ENCODE peak calls at places on chromosomes 4 and X, in ten cellular contexts. U, V, T, G, K, M, O, J, Q and W are unnamed samples. For H3K36me3, the result is how much of the 10 kb centered on the place peaks cover.

GRCh38 chr4:5780831-5781480 is 70.0 kb downstream of the EVC start:
- DNase-seq in U (no peak), V (peak), T (no peak), G (peak), K (peak), M (peak), O (no peak), J (no peak), Q (no peak), W (no peak)

GRCh38 chrX:72100051-72100755 is 31.5 kb downstream of the RTL5 start:
- DNase-seq in U (no peak), V (no peak), T (no peak), G (no peak), K (no peak), M (no peak), O (no peak), J (no peak), Q (no peak), W (no peak)

GRCh38 chr4:11954093-11954492 is 525.4 kb upstream of the HS3ST1 start:
- DNase-seq in U (no peak), V (no peak), T (no peak), G (peak), K (no peak), M (no peak), O (no peak), J (peak), Q (no peak), W (peak)

GRCh38 chrX:139008185-139008584 is 296.7 kb upstream of the FGF13 start:
- DNase-seq in U (no peak), V (no peak), T (no peak), G (no peak), K (no peak), M (no peak), O (no peak), J (no peak), Q (no peak), W (no peak)

GRCh38 chr4:37976513-37976912 is 16.3 kb downstream of the PTTG2 start:
- DNase-seq in U (no peak), V (no peak), T (no peak), G (peak), K (no peak), M (no peak), O (no peak), J (peak), Q (no peak), W (no peak)

GRCh38 chrX:47380268-47380667 is 9.9 kb downstream of the ZNF157 start:
- DNase-seq in U (peak), V (no peak), T (peak), G (no peak), K (no peak), M (no peak), O (peak), J (no peak), Q (no peak), W (no peak)

GRCh38 chr4:1572521-1572920 is 111.6 kb downstream of the FAM53A start:
- DNase-seq in U (no peak), V (no peak), T (peak), G (no peak), K (no peak), M (no peak), O (no peak), J (no peak), Q (no peak), W (no peak)

GRCh38 chr4:175947117-175947722 is 118.4 kb upstream of the WDR17 start:
- DNase-seq in U (no peak), V (no peak), T (no peak), G (peak), K (peak), M (peak), O (no peak), J (peak), Q (no peak), W (peak)

GRCh38 chr4:38385286-38386010 is 278.6 kb upstream of the KLF3 start:
- DNase-seq in U (no peak), V (no peak), T (no peak), G (peak), K (no peak), M (no peak), O (no peak), J (no peak), Q (no peak), W (no peak)

GRCh38 chrX:34880656-34881055 is 61.9 kb upstream of the FAM47B start:
- DNase-seq in U (no peak), V (no peak), T (no peak), G (no peak), K (peak), M (peak), O (no peak), J (peak), Q (no peak), W (peak)

GRCh38 chrX:151985955-151986354 is 11.5 kb upstream of the GABRE start:
- DNase-seq in U (no peak), V (peak), T (no peak), G (peak), K (peak), M (peak), O (no peak), J (peak), Q (no peak), W (peak)

GRCh38 chr4:94406668-94407437 is 44.9 kb upstream of the PDLIM5 start:
- DNase-seq in U (peak), V (peak), T (peak), G (peak), K (peak), M (peak), O (peak), J (peak), Q (no peak), W (peak)

GRCh38 chrX:42746606-42747005 is 31.4 kb downstream of the PPP1R2C start:
- DNase-seq in U (no peak), V (no peak), T (no peak), G (peak), K (peak), M (peak), O (no peak), J (peak), Q (no peak), W (peak)

GRCh38 chr4:108360857-108361820 is 192.4 kb upstream of the LEF1 start:
- DNase-seq in U (no peak), V (no peak), T (no peak), G (peak), K (peak), M (peak), O (no peak), J (peak), Q (no peak), W (peak)

GRCh38 chrX:75181721-75182120 is 25.6 kb upstream of the ABCB7 start:
- DNase-seq in U (no peak), V (no peak), T (no peak), G (no peak), K (peak), M (peak), O (no peak), J (no peak), Q (no peak), W (no peak)

GRCh38 chr4:102338405-102338804 is 6.9 kb downstream of the SLC39A8 start:
- DNase-seq in U (no peak), V (no peak), T (no peak), G (no peak), K (peak), M (no peak), O (no peak), J (no peak), Q (no peak), W (no peak)

GRCh38 chr4:113146876-113147358 is 97.5 kb downstream of the ANK2 start:
- DNase-seq in U (no peak), V (no peak), T (no peak), G (peak), K (no peak), M (no peak), O (no peak), J (peak), Q (no peak), W (peak)

GRCh38 chr4:103567591-103567990 is 152.2 kb downstream of the TACR3 start:
- DNase-seq in U (no peak), V (no peak), T (no peak), G (peak), K (no peak), M (no peak), O (no peak), J (no peak), Q (no peak), W (peak)

GRCh38 chr4:92305878-92306520 is 2.2 kb downstream of the GRID2 start:
- DNase-seq in U (no peak), V (no peak), T (no peak), G (peak), K (no peak), M (no peak), O (no peak), J (no peak), Q (no peak), W (no peak)

GRCh38 chr4:15303052-15303641 is 124.7 kb upstream of the C1QTNF7 start:
- DNase-seq in U (no peak), V (no peak), T (no peak), G (peak), K (peak), M (peak), O (no peak), J (peak), Q (no peak), W (no peak)

GRCh38 chrX:115966920-115967319 is 203.6 kb upstream of the AGTR2 start:
- DNase-seq in U (no peak), V (no peak), T (no peak), G (no peak), K (no peak), M (no peak), O (no peak), J (no peak), Q (no peak), W (peak)

GRCh38 chrX:108396986-108397385 is 41.2 kb downstream of the COL4A6 start:
- DNase-seq in U (no peak), V (no peak), T (no peak), G (no peak), K (no peak), M (no peak), O (no peak), J (no peak), Q (no peak), W (no peak)

GRCh38 chr4:3489451-3489962 is 26.4 kb downstream of the DOK7 start:
- DNase-seq in U (no peak), V (no peak), T (no peak), G (no peak), K (no peak), M (no peak), O (no peak), J (no peak), Q (no peak), W (no peak)

GRCh38 chr4:13647012-13647411 is 19.5 kb upstream of the BOD1L1 start:
- DNase-seq in U (no peak), V (no peak), T (no peak), G (no peak), K (no peak), M (no peak), O (no peak), J (no peak), Q (no peak), W (no peak)

GRCh38 chr4:110485452-110485851 is 9.5 kb downstream of the ENPEP start:
- DNase-seq in U (no peak), V (no peak), T (no peak), G (no peak), K (no peak), M (no peak), O (no peak), J (no peak), Q (no peak), W (no peak)

GRCh38 chr4:176195184-176195978 is at the start of gene SPATA4:
- DNase-seq in U (peak), V (peak), T (peak), G (peak), K (peak), M (peak), O (peak), J (peak), Q (peak), W (peak)

GRCh38 chr4:147550626-147551250 is 66.5 kb upstream of the TMEM184C start:
- DNase-seq in U (no peak), V (peak), T (peak), G (no peak), K (peak), M (peak), O (no peak), J (peak), Q (peak), W (peak)

GRCh38 chrX:136457303-136457917 is 30.3 kb upstream of the BRS3 start:
- DNase-seq in U (no peak), V (no peak), T (no peak), G (no peak), K (no peak), M (no peak), O (no peak), J (no peak), Q (no peak), W (no peak)

GRCh38 chr4:88247148-88247547 is 37.2 kb downstream of the PPM1K start:
- DNase-seq in U (no peak), V (no peak), T (no peak), G (no peak), K (no peak), M (no peak), O (no peak), J (no peak), Q (no peak), W (no peak)

GRCh38 chr4:169723207-169723606 is 34.5 kb downstream of the HPF1 start:
- DNase-seq in U (no peak), V (no peak), T (no peak), G (peak), K (peak), M (no peak), O (no peak), J (peak), Q (no peak), W (peak)

GRCh38 chr4:102612824-102613366 is 111.7 kb downstream of the NFKB1 start:
- DNase-seq in U (peak), V (no peak), T (no peak), G (no peak), K (no peak), M (no peak), O (no peak), J (no peak), Q (no peak), W (no peak)

GRCh38 chr4:82948647-82949204 is 48.2 kb downstream of the THAP9 start:
- DNase-seq in U (no peak), V (no peak), T (no peak), G (no peak), K (peak), M (peak), O (no peak), J (peak), Q (no peak), W (peak)

GRCh38 chrX:23844502-23845138 is 61.6 kb downstream of the SAT1 start:
- DNase-seq in U (no peak), V (no peak), T (no peak), G (peak), K (peak), M (peak), O (no peak), J (peak), Q (no peak), W (peak)

GRCh38 chr4:152572417-152573086 is 36.7 kb upstream of the FBXW7 start:
- DNase-seq in U (no peak), V (no peak), T (no peak), G (peak), K (peak), M (peak), O (no peak), J (peak), Q (no peak), W (no peak)

GRCh38 chrX:153727108-153727931 is 2.7 kb downstream of the ABCD1 start:
- DNase-seq in U (no peak), V (peak), T (peak), G (no peak), K (no peak), M (no peak), O (no peak), J (peak), Q (no peak), W (no peak)

GRCh38 chr4:67204441-67204840 is 340.9 kb downstream of the CENPC start:
- DNase-seq in U (no peak), V (no peak), T (no peak), G (no peak), K (no peak), M (no peak), O (no peak), J (no peak), Q (no peak), W (no peak)

GRCh38 chrX:150680974-150681373 is 12.2 kb upstream of the MTMR1 start:
- DNase-seq in U (no peak), V (no peak), T (no peak), G (peak), K (no peak), M (peak), O (no peak), J (peak), Q (no peak), W (peak)

GRCh38 chr4:157012781-157013180 is 41.2 kb upstream of the PDGFC start:
- DNase-seq in U (no peak), V (no peak), T (no peak), G (peak), K (peak), M (peak), O (no peak), J (no peak), Q (no peak), W (no peak)

GRCh38 chr4:84733343-84734033 is 150.6 kb downstream of the CDS1 start:
- DNase-seq in U (no peak), V (no peak), T (no peak), G (no peak), K (no peak), M (no peak), O (no peak), J (no peak), Q (no peak), W (no peak)

GRCh38 chr4:84740071-84740470 is 157.1 kb downstream of the CDS1 start:
- DNase-seq in U (no peak), V (no peak), T (no peak), G (no peak), K (no peak), M (no peak), O (no peak), J (no peak), Q (no peak), W (no peak)

GRCh38 chr4:84734037-84734436 is 151.1 kb downstream of the CDS1 start:
- DNase-seq in U (no peak), V (no peak), T (no peak), G (no peak), K (no peak), M (no peak), O (no peak), J (no peak), Q (no peak), W (no peak)

GRCh38 chr4:84737656-84738055 is 154.7 kb downstream of the CDS1 start:
- DNase-seq in U (no peak), V (no peak), T (no peak), G (no peak), K (no peak), M (no peak), O (no peak), J (no peak), Q (no peak), W (peak)

GRCh38 chr4:84738622-84739021 is 155.7 kb downstream of the CDS1 start:
- DNase-seq in U (no peak), V (no peak), T (no peak), G (no peak), K (no peak), M (no peak), O (no peak), J (no peak), Q (no peak), W (no peak)
- H3K36me3 ChIP-seq in U (under half), V (half or more), T (under half), G (under half), K (under half), M (under half), O (under half), J (under half), Q (half or more), W (under half)

DNA sequence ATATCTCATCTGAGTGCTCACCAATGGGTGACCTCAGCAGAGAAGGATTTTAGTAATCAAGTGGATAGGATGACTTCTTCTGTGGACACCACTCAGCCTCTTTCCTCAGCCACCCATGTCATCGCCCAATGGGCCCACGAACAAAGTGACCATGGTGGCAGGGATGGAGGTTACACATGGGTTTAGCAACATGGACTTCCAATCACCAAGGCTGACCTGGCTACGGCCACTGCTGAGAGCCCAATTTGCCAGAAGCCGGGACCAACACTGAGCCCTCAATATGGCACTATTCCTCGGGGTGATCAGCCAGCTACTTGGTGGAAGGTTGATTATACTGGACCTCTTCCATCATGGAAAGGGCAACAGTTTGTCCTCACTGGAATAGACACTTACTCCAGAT is 97.4 kb downstream of the LCORL start:
- DNase-seq in U (no peak), V (no peak), T (no peak), G (no peak), K (no peak), M (no peak), O (no peak), J (no peak), Q (no peak), W (no peak)
- H3K36me3 ChIP-seq in U (under half), V (under half), T (under half), G (under half), K (under half), M (under half), O (under half), J (under half), Q (under half), W (under half)

GRCh38 chr4:138935-139334 is 14.6 kb downstream of the ZNF718 start:
- DNase-seq in U (no peak), V (no peak), T (no peak), G (no peak), K (no peak), M (no peak), O (no peak), J (no peak), Q (no peak), W (no peak)
- H3K36me3 ChIP-seq in U (under half), V (half or more), T (under half), G (under half), K (under half), M (under half), O (half or more), J (under half), Q (half or more), W (under half)

GRCh38 chr4:186592450-186592849 is 37.1 kb upstream of the MTNR1A start:
- DNase-seq in U (no peak), V (no peak), T (no peak), G (no peak), K (no peak), M (no peak), O (no peak), J (no peak), Q (no peak), W (no peak)

GRCh38 chr4:186588503-186588902 is 33.1 kb upstream of the MTNR1A start:
- DNase-seq in U (no peak), V (no peak), T (no peak), G (no peak), K (no peak), M (no peak), O (no peak), J (no peak), Q (no peak), W (no peak)

GRCh38 chr4:186593587-186593973 is 38.2 kb upstream of the MTNR1A start:
- DNase-seq in U (no peak), V (no peak), T (no peak), G (no peak), K (no peak), M (no peak), O (no peak), J (no peak), Q (no peak), W (no peak)

GRCh38 chr4:186592961-186593586 is 37.7 kb upstream of the MTNR1A start:
- DNase-seq in U (no peak), V (no peak), T (no peak), G (no peak), K (no peak), M (no peak), O (no peak), J (no peak), Q (no peak), W (no peak)

GRCh38 chr4:186591651-186592050 is 36.3 kb upstream of the MTNR1A start:
- DNase-seq in U (no peak), V (no peak), T (no peak), G (no peak), K (no peak), M (no peak), O (no peak), J (no peak), Q (no peak), W (no peak)
- H3K36me3 ChIP-seq in U (under half), V (under half), T (under half), G (under half), K (half or more), M (half or more), O (under half), J (under half), Q (under half), W (under half)

GRCh38 chrX:1386338-1387127 is 5.4 kb downstream of the SLC25A6 start:
- DNase-seq in U (no peak), V (peak), T (peak), G (no peak), K (no peak), M (no peak), O (no peak), J (no peak), Q (no peak), W (no peak)

GRCh38 chrX:1385251-1385794 is 6.6 kb downstream of the SLC25A6 start:
- DNase-seq in U (no peak), V (peak), T (peak), G (no peak), K (no peak), M (no peak), O (no peak), J (no peak), Q (no peak), W (no peak)

GRCh38 chrX:1385824-1386223 is 6.1 kb downstream of the SLC25A6 start:
- DNase-seq in U (no peak), V (peak), T (peak), G (no peak), K (no peak), M (no peak), O (no peak), J (no peak), Q (no peak), W (no peak)

GRCh38 chrX:1388651-1389050 is 3.3 kb downstream of the SLC25A6 start:
- DNase-seq in U (peak), V (peak), T (peak), G (no peak), K (no peak), M (no peak), O (no peak), J (no peak), Q (no peak), W (no peak)

DNA sequence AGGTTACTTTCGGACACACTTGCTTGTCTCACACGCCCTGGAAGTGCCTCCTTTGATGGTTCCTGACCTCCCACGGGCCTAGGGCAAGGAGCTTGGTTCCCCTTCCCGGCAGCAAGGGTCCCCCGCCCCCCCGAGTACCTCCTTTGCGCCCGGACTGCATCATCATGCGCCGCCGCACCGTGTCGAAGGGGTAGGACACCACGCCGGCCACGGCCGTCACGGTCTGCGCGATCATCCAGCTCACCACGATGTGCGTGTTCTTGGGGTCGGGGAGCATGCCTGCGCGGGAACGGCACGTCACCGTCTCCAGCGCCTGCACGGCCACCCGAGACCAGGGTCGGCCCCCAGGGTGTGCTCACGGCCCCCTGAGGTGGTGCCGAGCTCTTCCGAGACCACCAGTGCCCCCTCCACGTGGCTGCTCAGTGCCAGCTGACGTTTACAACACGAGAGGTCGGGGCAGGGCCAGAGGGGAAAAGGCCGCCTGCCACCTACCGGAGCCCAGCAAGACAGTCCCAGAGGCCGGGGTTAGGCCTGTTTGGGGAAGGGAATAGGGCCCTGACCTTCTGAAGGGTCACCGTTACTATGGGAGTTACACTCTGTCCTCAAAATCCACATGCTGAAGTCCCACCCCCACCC is 4.7 kb downstream of the SLC25A6 start:
- DNase-seq in U (peak), V (peak), T (peak), G (no peak), K (no peak), M (no peak), O (no peak), J (no peak), Q (no peak), W (no peak)
- H3K36me3 ChIP-seq in U (half or more), V (half or more), T (under half), G (under half), K (half or more), M (half or more), O (half or more), J (under half), Q (half or more), W (half or more)